ENCODE peak calls at places on chromosome 2, in seven cellular contexts. L, Q, C, S, A, Y and D are unnamed samples.

GRCh38 chr2:134792147-134792546 is 46.3 kb upstream of the ACMSD start:
- DNase-seq in L (no peak), Q (no peak), Y (no peak), C (no peak), S (no peak), A (no peak), D (no peak)

GRCh38 chr2:20582600-20583221 is 68.2 kb downstream of the HS1BP3 start:
- DNase-seq in S (no peak), Q (peak), L (no peak), A (no peak), Y (no peak), C (no peak), D (no peak)

GRCh38 chr2:157256621-157257020 is 884 bp upstream of the GALNT5 start:
- DNase-seq in L (no peak), S (no peak), Q (no peak), C (no peak), A (no peak), Y (no peak), D (no peak)

GRCh38 chr2:180075763-180076362 is 68.8 kb upstream of the CWC22 start:
- DNase-seq in S (no peak), C (no peak), L (no peak), A (no peak), Y (no peak), Q (no peak), D (no peak)

GRCh38 chr2:105977807-105978206 is 216.3 kb downstream of the UXS1 start:
- DNase-seq in C (no peak), Q (no peak), L (no peak), S (no peak), A (no peak), Y (no peak), D (no peak)

GRCh38 chr2:237591021-237591370 is 462 bp upstream of the RAB17 start:
- DNase-seq in L (no peak), A (peak), Q (peak), C (no peak), Y (no peak), S (no peak), D (peak)

GRCh38 chr2:31138037-31138962 is at the start of gene GALNT14:
- DNase-seq in Q (peak), C (peak), A (peak), Y (no peak), L (peak), S (no peak), D (peak)

GRCh38 chr2:123606631-123607030 is 418.5 kb upstream of the CNTNAP5 start:
- DNase-seq in Y (no peak), L (no peak), A (peak), Q (no peak), C (no peak), S (no peak), D (no peak)

GRCh38 chr2:72994282-72994990 is 77.1 kb downstream of the SFXN5 start:
- DNase-seq in C (no peak), L (no peak), Q (peak), S (no peak), Y (no peak), A (no peak), D (no peak)

GRCh38 chr2:200373973-200374416 is 67.5 kb downstream of the SPATS2L start:
- DNase-seq in C (no peak), A (peak), S (peak), Q (no peak), L (no peak), Y (no peak), D (no peak)

GRCh38 chr2:25899404-25899925 is 21.2 kb upstream of the ASXL2 start:
- DNase-seq in Y (no peak), A (no peak), L (no peak), S (no peak), C (no peak), Q (no peak), D (no peak)

GRCh38 chr2:234960091-234961088 is 8.6 kb downstream of the SH3BP4 start:
- DNase-seq in S (no peak), A (no peak), L (no peak), C (peak), Q (no peak), Y (no peak), D (no peak)

GRCh38 chr2:240392948-240393830 is 42.3 kb upstream of the GPC1 start:
- DNase-seq in A (no peak), Q (peak), L (no peak), C (no peak), S (no peak), Y (no peak), D (no peak)